ENCODE peak calls at places on chromosome 14, in nine cellular contexts. G is substantia nigra; Q is left colon; X is NCI-H1105; H is cardiac muscle cell; J is KG1; C is activated CD4-positive, CD25-positive, alpha-beta regulatory T cell; Y is AG09309; R is A549. E is an unnamed sample.

GRCh38 chr14:71726639-71727085 is 205.6 kb upstream of the RGS6 start:
- DNase-seq in G (no peak), Q (no peak), X (no peak), H (no peak), J (no peak), C (no peak), Y (no peak), R (no peak), E (peak)

GRCh38 chr14:92937229-92937937 is 14.4 kb downstream of the CHGA start:
- DNase-seq in G (no peak), Q (peak), X (no peak), H (no peak), J (no peak), C (no peak), Y (no peak), R (no peak), E (no peak)

GRCh38 chr14:92160619-92161018 is 38.9 kb downstream of the CPSF2 start:
- DNase-seq in G (no peak), Q (no peak), X (no peak), H (peak), J (no peak), C (no peak), Y (peak), R (no peak), E (peak)

GRCh38 chr14:99574099-99574880 is 29.7 kb downstream of the CCDC85C start:
- DNase-seq in G (no peak), Q (peak), X (no peak), H (peak), J (no peak), C (no peak), Y (peak), R (no peak), E (peak)

GRCh38 chr14:35879141-35879648 is 53.1 kb downstream of the BRMS1L start:
- DNase-seq in G (no peak), Q (no peak), X (no peak), H (peak), J (no peak), C (no peak), Y (no peak), R (no peak), E (peak)

GRCh38 chr14:64507376-64508156 is 3.0 kb downstream of the ZBTB1 start:
- DNase-seq in G (no peak), Q (no peak), X (no peak), H (peak), J (no peak), C (no peak), Y (no peak), R (peak), E (peak)

GRCh38 chr14:22551597-22551982 is 37.4 kb downstream of the DAD1 start:
- DNase-seq in G (no peak), Q (no peak), X (no peak), H (no peak), J (no peak), C (no peak), Y (no peak), R (no peak), E (no peak)

GRCh38 chr14:61469771-61470170 is 148.4 kb downstream of the PRKCH start:
- DNase-seq in G (no peak), Q (no peak), X (no peak), H (no peak), J (no peak), C (no peak), Y (no peak), R (no peak), E (no peak)

GRCh38 chr14:34604990-34605389 is 25.0 kb downstream of the SNX6 start:
- DNase-seq in G (no peak), Q (no peak), X (no peak), H (peak), J (no peak), C (no peak), Y (no peak), R (peak), E (no peak)

GRCh38 chr14:90743826-90744225 is 72.4 kb downstream of the TTC7B start:
- DNase-seq in G (no peak), Q (no peak), X (no peak), H (no peak), J (no peak), C (no peak), Y (no peak), R (no peak), E (no peak)

GRCh38 chr14:59870277-59871165 is at the start of gene RTN1:
- DNase-seq in G (peak), Q (peak), X (peak), H (peak), J (no peak), C (no peak), Y (no peak), R (no peak), E (peak)

GRCh38 chr14:77407158-77407557 is 16.2 kb downstream of the NOXRED1 start:
- DNase-seq in G (no peak), Q (no peak), X (no peak), H (peak), J (peak), C (no peak), Y (peak), R (no peak), E (no peak)

GRCh38 chr14:35355981-35356839 is 48.3 kb downstream of the NFKBIA start:
- DNase-seq in G (no peak), Q (peak), X (no peak), H (peak), J (no peak), C (no peak), Y (no peak), R (no peak), E (peak)

GRCh38 chr14:71488703-71489141 is 443.5 kb upstream of the RGS6 start:
- DNase-seq in G (no peak), Q (no peak), X (no peak), H (peak), J (no peak), C (no peak), Y (peak), R (no peak), E (peak)

GRCh38 chr14:97107070-97107469 is 309.9 kb downstream of the VRK1 start:
- DNase-seq in G (no peak), Q (no peak), X (no peak), H (no peak), J (no peak), C (no peak), Y (peak), R (peak), E (no peak)

GRCh38 chr14:92316937-92317336 is 6.0 kb upstream of the SLC24A4 start:
- DNase-seq in G (no peak), Q (no peak), X (no peak), H (no peak), J (no peak), C (no peak), Y (no peak), R (no peak), E (no peak)

GRCh38 chr14:101947577-101947903 is 16.8 kb upstream of the DYNC1H1 start:
- DNase-seq in G (no peak), Q (peak), X (no peak), H (no peak), J (no peak), C (no peak), Y (no peak), R (no peak), E (no peak)

GRCh38 chr14:23392613-23393012 is 15.5 kb downstream of the MYH6 start:
- DNase-seq in G (no peak), Q (no peak), X (no peak), H (no peak), J (no peak), C (no peak), Y (no peak), R (no peak), E (no peak)

GRCh38 chr14:67554341-67554740 is 21.3 kb downstream of the PLEKHH1 start:
- DNase-seq in G (no peak), Q (no peak), X (no peak), H (no peak), J (no peak), C (no peak), Y (no peak), R (no peak), E (no peak)

GRCh38 chr14:102811254-102811963 is 34.2 kb downstream of the TRAF3 start:
- DNase-seq in G (no peak), Q (no peak), X (no peak), H (no peak), J (no peak), C (no peak), Y (no peak), R (no peak), E (no peak)

GRCh38 chr14:35222324-35222723 is 69.9 kb upstream of the PSMA6 start:
- DNase-seq in G (no peak), Q (no peak), X (no peak), H (no peak), J (no peak), C (no peak), Y (no peak), R (no peak), E (no peak)

GRCh38 chr14:68269136-68269535 is 449.6 kb downstream of the RAD51B start:
- DNase-seq in G (no peak), Q (no peak), X (no peak), H (no peak), J (no peak), C (no peak), Y (no peak), R (no peak), E (no peak)

GRCh38 chr14:29654910-29655590 is 272.6 kb downstream of the PRKD1 start:
- DNase-seq in G (no peak), Q (no peak), X (no peak), H (peak), J (no peak), C (no peak), Y (no peak), R (no peak), E (peak)

GRCh38 chr14:69685217-69685616 is 73.8 kb downstream of the SUSD6 start:
- DNase-seq in G (no peak), Q (no peak), X (no peak), H (no peak), J (no peak), C (peak), Y (no peak), R (no peak), E (peak)

GRCh38 chr14:27184371-27184901 is 586.6 kb upstream of the NOVA1 start:
- DNase-seq in G (no peak), Q (no peak), X (peak), H (no peak), J (no peak), C (no peak), Y (no peak), R (no peak), E (peak)

GRCh38 chr14:78902010-78902623 is 731.9 kb downstream of the NRXN3 start:
- DNase-seq in G (no peak), Q (peak), X (no peak), H (peak), J (peak), C (no peak), Y (peak), R (no peak), E (peak)

GRCh38 chr14:21268612-21269251 is 510 bp downstream of the HNRNPC start:
- DNase-seq in G (peak), Q (peak), X (peak), H (peak), J (no peak), C (no peak), Y (no peak), R (no peak), E (peak)

GRCh38 chr14:54332490-54332889 is 64.3 kb upstream of the CDKN3 start:
- DNase-seq in G (no peak), Q (no peak), X (no peak), H (no peak), J (no peak), C (no peak), Y (no peak), R (no peak), E (no peak)

GRCh38 chr14:36057452-36058142 is 118.9 kb downstream of the PTCSC3 start:
- DNase-seq in G (no peak), Q (no peak), X (peak), H (peak), J (no peak), C (no peak), Y (no peak), R (no peak), E (no peak)

GRCh38 chr14:55301722-55302121 is 30.5 kb downstream of the FBXO34 start:
- DNase-seq in G (no peak), Q (no peak), X (no peak), H (peak), J (no peak), C (no peak), Y (no peak), R (no peak), E (peak)

GRCh38 chr14:55600784-55601561 is 21.0 kb downstream of the KTN1 start:
- DNase-seq in G (no peak), Q (no peak), X (no peak), H (peak), J (no peak), C (no peak), Y (no peak), R (no peak), E (peak)

GRCh38 chr14:101183376-101184103 is 280.0 kb upstream of the RTL1 start:
- DNase-seq in G (no peak), Q (peak), X (no peak), H (peak), J (no peak), C (no peak), Y (no peak), R (no peak), E (no peak)

GRCh38 chr14:49769581-49770211 is 1.7 kb downstream of the KLHDC2 start:
- DNase-seq in G (no peak), Q (peak), X (no peak), H (no peak), J (no peak), C (no peak), Y (no peak), R (no peak), E (no peak)

GRCh38 chr14:68978550-68978911 is 571 bp downstream of the ACTN1 start:
- DNase-seq in G (no peak), Q (peak), X (peak), H (peak), J (no peak), C (peak), Y (no peak), R (peak), E (peak)

GRCh38 chr14:69475194-69475818 is 9.2 kb upstream of the PLEKHD1 start:
- DNase-seq in G (no peak), Q (peak), X (peak), H (peak), J (peak), C (no peak), Y (no peak), R (peak), E (peak)

GRCh38 chr14:72597834-72598233 is 296.1 kb downstream of the DPF3 start:
- DNase-seq in G (no peak), Q (no peak), X (no peak), H (no peak), J (no peak), C (no peak), Y (no peak), R (no peak), E (no peak)

GRCh38 chr14:26088260-26088659 is 509.6 kb downstream of the NOVA1 start:
- DNase-seq in G (no peak), Q (no peak), X (no peak), H (no peak), J (no peak), C (no peak), Y (no peak), R (no peak), E (no peak)

GRCh38 chr14:91354979-91355685 is 62.5 kb downstream of the CCDC88C start:
- DNase-seq in G (no peak), Q (no peak), X (peak), H (no peak), J (no peak), C (no peak), Y (no peak), R (peak), E (no peak)

E was measured in mesenchymal stem cell.